ENCODE peak calls at places on chromosomes 16 and 17, in four cellular contexts. L, N, K and H are unnamed samples.

GRCh38 chr16:19382887-19383816 is 34.5 kb upstream of the TMC5 start:
- DNase-seq in L (no peak), N (no peak), K (no peak), H (no peak)

GRCh38 chr17:33647976-33648375 is 354.9 kb upstream of the ASIC2 start:
- DNase-seq in L (no peak), N (no peak), K (no peak), H (no peak)

GRCh38 chr17:51850206-51850605 is 308.3 kb downstream of the CA10 start:
- DNase-seq in L (no peak), N (no peak), K (no peak), H (no peak)

GRCh38 chr17:80981929-80982425 is 9.7 kb upstream of the CHMP6 start:
- DNase-seq in L (no peak), N (no peak), K (no peak), H (no peak)

GRCh38 chr17:75876190-75876937 is 2.0 kb downstream of the TRIM47 start:
- DNase-seq in L (no peak), N (no peak), K (no peak), H (no peak)

GRCh38 chr16:19781196-19781595 is 63.1 kb downstream of the IQCK start:
- DNase-seq in L (no peak), N (no peak), K (no peak), H (no peak)

GRCh38 chr16:89921699-89922476 is 1.3 kb upstream of the TUBB3 start:
- DNase-seq in L (no peak), N (peak; percentile 76), K (no peak), H (no peak)

GRCh38 chr17:29565643-29566472 is 979 bp downstream of the ABHD15 start:
- DNase-seq in L (no peak), N (no peak), K (no peak), H (no peak)

GRCh38 chr16:52611817-52612673 is 65.1 kb upstream of the TOX3 start:
- DNase-seq in L (no peak), N (no peak), K (no peak), H (no peak)

GRCh38 chr17:13743906-13744305 is 142.2 kb upstream of the HS3ST3A1 start:
- DNase-seq in L (no peak), N (no peak), K (no peak), H (no peak)

GRCh38 chr17:7014995-7015586 is 2.7 kb downstream of the RNASEK start:
- DNase-seq in L (no peak), N (no peak), K (peak; percentile 54), H (no peak)

GRCh38 chr17:43330876-43331639 is 67.7 kb upstream of the ARL4D start:
- DNase-seq in L (no peak), N (no peak), K (no peak), H (no peak)

GRCh38 chr17:31699281-31699680 is 159.8 kb downstream of the COPRS start:
- DNase-seq in L (no peak), N (peak; percentile 50), K (no peak), H (no peak)

GRCh38 chr16:85416267-85417109 is 196.6 kb upstream of the GSE1 start:
- DNase-seq in L (peak; percentile 40), N (peak; percentile 94), K (no peak), H (peak; percentile 85)
- TF ChIP-seq SPI1 in L (no peak), N (no peak), K (no peak), H (no peak)

GRCh38 chr17:42050360-42051012 is at the start of gene C17orf113:
- DNase-seq in L (peak; percentile 33), N (peak; percentile 91), K (no peak), H (peak; percentile 71)
- TF ChIP-seq POLR2AphosphoS5 in L (peak; percentile 25), N (no peak), K (no peak), H (no peak)

GRCh38 chr16:21584817-21585216 is 14.6 kb upstream of the METTL9 start:
- DNase-seq in L (no peak), N (no peak), K (no peak), H (no peak)
- TF ChIP-seq SPI1 in L (no peak), N (no peak), K (no peak), H (no peak)

DNA sequence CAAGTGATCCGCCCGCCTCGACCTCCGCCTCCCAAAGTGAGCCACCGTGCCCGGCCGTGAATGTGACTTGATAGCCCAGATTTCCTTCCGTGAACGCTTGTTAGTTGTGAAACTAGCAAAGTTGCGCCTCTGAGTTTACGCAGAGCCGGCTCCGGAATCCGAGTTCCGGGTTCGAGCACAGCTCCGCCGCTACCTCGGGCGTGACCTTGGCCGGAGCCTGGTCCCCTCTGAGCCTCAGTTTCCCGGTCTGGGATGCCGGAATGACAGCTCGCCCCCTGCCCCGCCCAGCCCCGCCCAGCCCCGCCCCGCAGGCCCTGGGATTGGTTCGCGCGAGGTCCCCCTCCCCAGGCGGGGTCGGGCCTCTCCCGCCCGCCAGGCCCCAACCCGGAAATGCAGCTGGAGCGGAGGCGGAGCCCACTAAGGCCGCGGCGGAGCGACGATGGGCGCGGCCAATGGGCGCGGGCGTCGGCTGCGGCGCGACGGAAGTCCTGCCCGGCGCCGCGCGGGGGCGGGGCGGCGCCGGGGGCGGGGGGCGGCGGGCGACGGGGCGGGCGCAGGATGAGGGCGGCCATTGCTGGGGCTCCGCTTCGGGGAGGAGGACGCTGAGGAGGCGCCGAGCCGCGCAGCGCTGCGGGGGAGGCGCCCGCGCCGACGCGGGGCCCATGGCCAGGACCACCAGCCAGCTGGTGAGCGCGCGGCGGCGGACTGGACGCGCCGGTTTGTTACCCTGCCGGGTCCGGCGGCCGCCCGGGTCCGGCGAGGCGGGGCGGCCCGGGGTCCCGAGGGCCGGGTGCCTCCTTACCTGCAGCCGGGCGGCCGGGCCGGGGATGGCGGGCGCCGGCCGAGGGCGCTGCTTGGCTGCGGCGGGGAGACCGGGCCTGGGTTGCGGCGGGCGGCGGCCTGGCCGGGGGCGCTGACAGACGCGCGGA is at the start of gene PDPK1:
- DNase-seq in L (peak; percentile 88), N (peak; percentile 89), K (peak; percentile 72), H (peak; percentile 94)
- TF ChIP-seq POLR2AphosphoS5 in L (no peak), N (no peak), K (peak; percentile 51), H (no peak)